ENCODE peak calls at places on chromosome 17, in ten cellular contexts. I, U, O, H, Y, E, M, X, L and N are unnamed samples.

GRCh38 chr17:74152591-74153455 is 50.7 kb upstream of the RPL38 start:
- DNase-seq in I (no peak), U (no peak), O (no peak), H (no peak), Y (no peak), E (no peak), M (no peak), X (no peak), L (no peak), N (no peak)

GRCh38 chr17:4559851-4560820 is at the start of gene GGT6:
- DNase-seq in I (no peak), U (no peak), O (no peak), H (no peak), Y (no peak), E (no peak), M (no peak), X (no peak), L (no peak), N (no peak)

GRCh38 chr17:41654908-41655607 is 30.7 kb upstream of the KRT17 start:
- DNase-seq in I (no peak), U (no peak), O (no peak), H (no peak), Y (no peak), E (no peak), M (no peak), X (no peak), L (no peak), N (no peak)

GRCh38 chr17:33267279-33267790 is 25.8 kb downstream of the ASIC2 start:
- DNase-seq in I (no peak), U (no peak), O (no peak), H (peak), Y (no peak), E (no peak), M (peak), X (peak), L (no peak), N (no peak)

GRCh38 chr17:68198931-68199836 is 48.7 kb upstream of the AMZ2 start:
- DNase-seq in I (no peak), U (no peak), O (no peak), H (no peak), Y (no peak), E (peak), M (no peak), X (peak), L (no peak), N (no peak)

GRCh38 chr17:63489291-63489690 is 12.4 kb downstream of the ACE start:
- DNase-seq in I (no peak), U (no peak), O (no peak), H (no peak), Y (no peak), E (no peak), M (no peak), X (no peak), L (no peak), N (no peak)

GRCh38 chr17:49461580-49461979 is 33.5 kb upstream of the NGFR start:
- DNase-seq in I (no peak), U (no peak), O (no peak), H (no peak), Y (no peak), E (no peak), M (no peak), X (no peak), L (no peak), N (no peak)

GRCh38 chr17:66755101-66755943 is 79.6 kb upstream of the CACNG5 start:
- DNase-seq in I (no peak), U (no peak), O (no peak), H (no peak), Y (no peak), E (no peak), M (no peak), X (no peak), L (no peak), N (no peak)

GRCh38 chr17:43645765-43646481 is 15.8 kb downstream of the MEOX1 start:
- DNase-seq in I (no peak), U (no peak), O (peak), H (no peak), Y (no peak), E (no peak), M (no peak), X (peak), L (no peak), N (no peak)

GRCh38 chr17:40316571-40317344 is 7.8 kb downstream of the RARA start:
- DNase-seq in I (no peak), U (no peak), O (no peak), H (no peak), Y (peak), E (no peak), M (peak), X (peak), L (no peak), N (no peak)

GRCh38 chr17:69227536-69227935 is 1.1 kb downstream of the ABCA10 start:
- DNase-seq in I (no peak), U (no peak), O (no peak), H (no peak), Y (no peak), E (no peak), M (no peak), X (no peak), L (no peak), N (no peak)

GRCh38 chr17:76707985-76708807 is 2.6 kb downstream of the MXRA7 start:
- DNase-seq in I (no peak), U (no peak), O (no peak), H (no peak), Y (peak), E (no peak), M (no peak), X (peak), L (no peak), N (peak)

GRCh38 chr17:75695830-75696271 is 25.4 kb upstream of the ITGB4 start:
- DNase-seq in I (no peak), U (no peak), O (no peak), H (no peak), Y (no peak), E (no peak), M (no peak), X (no peak), L (no peak), N (no peak)

GRCh38 chr17:74833501-74834361 is 26.0 kb downstream of the GRIN2C start:
- DNase-seq in I (no peak), U (no peak), O (no peak), H (no peak), Y (no peak), E (peak), M (peak), X (peak), L (no peak), N (no peak)

GRCh38 chr17:19461139-19461538 is 50.1 kb downstream of the RNF112 start:
- DNase-seq in I (no peak), U (no peak), O (no peak), H (no peak), Y (no peak), E (no peak), M (no peak), X (no peak), L (no peak), N (no peak)

GRCh38 chr17:18139498-18139897 is 30.9 kb downstream of the MYO15A start:
- DNase-seq in I (no peak), U (no peak), O (no peak), H (no peak), Y (no peak), E (no peak), M (no peak), X (no peak), L (no peak), N (no peak)

GRCh38 chr17:74767111-74767516 is 9.0 kb downstream of the NAT9 start:
- DNase-seq in I (no peak), U (no peak), O (no peak), H (no peak), Y (no peak), E (no peak), M (no peak), X (no peak), L (no peak), N (no peak)

GRCh38 chr17:56593073-56593740 is at the start of gene NOG:
- DNase-seq in I (no peak), U (no peak), O (peak), H (peak), Y (peak), E (peak), M (no peak), X (peak), L (no peak), N (no peak)